ENCODE peak calls at places on chromosomes 11 and 22, in five cellular contexts. F is HL-60, Q is H1, S is HepG2, B is K562. A is an unnamed sample.

GRCh38 chr22:38201371-38201717 is 450 bp upstream of the MAFF start:
- DNase-seq in F (no peak), Q (no peak), S (no peak), B (no peak), A (no peak)

GRCh38 chr22:49138250-49138790 is 689.4 kb downstream of the BRD1 start:
- DNase-seq in F (no peak), Q (no peak), S (no peak), B (no peak), A (no peak)

GRCh38 chr11:12223771-12224536 is 113.6 kb downstream of the MICAL2 start:
- DNase-seq in F (peak; percentile 38), Q (no peak), S (no peak), B (no peak), A (no peak)

GRCh38 chr11:8260202-8260996 is 3.3 kb downstream of the LMO1 start:
- DNase-seq in F (no peak), Q (no peak), S (no peak), B (no peak), A (no peak)

GRCh38 chr22:32327066-32327465 is 30.6 kb upstream of the RFPL3 start:
- DNase-seq in F (peak; percentile 5), Q (no peak), S (no peak), B (no peak), A (no peak)

GRCh38 chr11:8019671-8020597 is 32.8 kb downstream of the EIF3F start:
- DNase-seq in F (no peak), Q (no peak), S (no peak), B (no peak), A (peak; percentile 87)

GRCh38 chr11:113806403-113806802 is 26.8 kb downstream of the CLDN25 start:
- DNase-seq in F (peak; percentile 29), Q (no peak), S (peak; percentile 64), B (peak; percentile 38), A (peak; percentile 33)

GRCh38 chr22:50034126-50035081 is 21.8 kb upstream of the IL17REL start:
- DNase-seq in F (no peak), Q (no peak), S (no peak), B (no peak), A (peak; percentile 17)

GRCh38 chr22:34973926-34974325 is 92.0 kb upstream of the ISX start:
- DNase-seq in F (no peak), Q (no peak), S (no peak), B (no peak), A (no peak)

GRCh38 chr22:38262051-38262795 is 10.6 kb downstream of the TMEM184B start:
- DNase-seq in F (peak; percentile 57), Q (no peak), S (peak; percentile 54), B (peak; percentile 57), A (peak; percentile 29)

GRCh38 chr11:61174275-61174674 is 13.0 kb upstream of the VPS37C start:
- DNase-seq in F (no peak), Q (no peak), S (no peak), B (no peak), A (no peak)

GRCh38 chr11:723120-723883 is 17.3 kb downstream of the EPS8L2 start:
- DNase-seq in F (peak; percentile 39), Q (no peak), S (peak; percentile 56), B (peak; percentile 41), A (peak; percentile 70)

GRCh38 chr22:38347181-38347943 is 30.1 kb upstream of the CSNK1E start:
- DNase-seq in F (no peak), Q (no peak), S (no peak), B (no peak), A (no peak)

GRCh38 chr11:10868375-10868774 is 10.5 kb upstream of the ZBED5 start:
- DNase-seq in F (no peak), Q (no peak), S (no peak), B (no peak), A (no peak)

GRCh38 chr11:2359557-2359956 is 17.6 kb upstream of the CD81 start:
- DNase-seq in F (no peak), Q (no peak), S (no peak), B (no peak), A (no peak)

GRCh38 chr22:28246392-28246791 is 327.3 kb upstream of the PITPNB start:
- DNase-seq in F (no peak), Q (no peak), S (no peak), B (no peak), A (no peak)

GRCh38 chr22:17927062-17927461 is 97.3 kb downstream of the MICAL3 start:
- DNase-seq in F (no peak), Q (no peak), S (no peak), B (no peak), A (no peak)

GRCh38 chr11:70324354-70325115 is 54.0 kb downstream of the PPFIA1 start:
- DNase-seq in F (no peak), Q (no peak), S (no peak), B (no peak), A (no peak)

GRCh38 chr11:70323811-70324210 is 53.3 kb downstream of the PPFIA1 start:
- DNase-seq in F (no peak), Q (no peak), S (no peak), B (no peak), A (no peak)

GRCh38 chr11:70326365-70326803 is 55.9 kb downstream of the PPFIA1 start:
- DNase-seq in F (peak; percentile 21), Q (no peak), S (no peak), B (no peak), A (no peak)

GRCh38 chr11:70319694-70320093 is 49.2 kb downstream of the PPFIA1 start:
- DNase-seq in F (no peak), Q (no peak), S (no peak), B (no peak), A (no peak)

DNA sequence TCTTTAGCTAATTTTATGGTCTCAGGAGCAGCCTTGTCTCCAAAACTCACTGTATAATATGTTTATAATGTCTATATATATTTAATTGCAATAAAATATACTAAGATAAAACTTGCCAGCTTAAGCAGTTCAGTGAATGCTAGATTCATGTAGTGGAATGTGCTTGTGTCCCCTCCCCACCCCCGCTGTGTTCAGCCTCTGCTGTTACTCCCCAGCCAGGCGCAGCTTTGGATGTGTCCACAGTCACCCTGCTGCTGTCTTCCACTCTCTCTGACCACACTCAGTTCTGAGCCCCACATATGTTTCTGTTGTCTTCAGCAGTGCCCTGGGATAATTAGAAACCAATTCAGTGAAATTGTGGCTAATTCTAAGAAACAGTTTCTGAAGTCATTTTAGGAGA is 52.2 kb downstream of the PPFIA1 start:
- DNase-seq in F (no peak), Q (no peak), S (no peak), B (no peak), A (no peak)
- TF ChIP-seq GABPA in F (no peak), Q (no peak), S (no peak), B (no peak), A (no peak)

GRCh38 chr11:46216040-46216764 is 61.3 kb upstream of the CREB3L1 start:
- DNase-seq in F (no peak), Q (no peak), S (no peak), B (no peak), A (no peak)
- TF ChIP-seq GABPA in F (no peak), Q (no peak), S (no peak), B (no peak), A (no peak)

GRCh38 chr11:69352181-69352580 is 58.2 kb downstream of the MYEOV start:
- DNase-seq in F (no peak), Q (no peak), S (no peak), B (no peak), A (no peak)
- TF ChIP-seq GABPA in F (no peak), Q (no peak), S (no peak), B (no peak), A (no peak)

GRCh38 chr22:29877620-29878019 is 5.4 kb upstream of the MTMR3 start:
- DNase-seq in F (no peak), Q (no peak), S (no peak), B (no peak), A (no peak)
- TF ChIP-seq GABPA in F (no peak), Q (no peak), S (no peak), B (no peak), A (no peak)

GRCh38 chr11:126764221-126764620 is 236.3 kb downstream of the KIRREL3 start:
- DNase-seq in F (no peak), Q (no peak), S (no peak), B (no peak), A (no peak)
- TF ChIP-seq GABPA in F (no peak), Q (no peak), S (no peak), B (no peak), A (no peak)

GRCh38 chr22:42321908-42322561 is 51.6 kb upstream of the TCF20 start:
- DNase-seq in F (no peak), Q (no peak), S (no peak), B (no peak), A (no peak)

GRCh38 chr22:42323971-42324370 is 53.5 kb upstream of the TCF20 start:
- DNase-seq in F (no peak), Q (no peak), S (no peak), B (no peak), A (no peak)

GRCh38 chr22:42324566-42324965 is 54.1 kb upstream of the TCF20 start:
- DNase-seq in F (no peak), Q (no peak), S (no peak), B (no peak), A (no peak)

GRCh38 chr22:42320463-42321416 is 50.3 kb upstream of the TCF20 start:
- DNase-seq in F (no peak), Q (no peak), S (no peak), B (no peak), A (no peak)

GRCh38 chr22:42322562-42322926 is 52.1 kb upstream of the TCF20 start:
- DNase-seq in F (no peak), Q (no peak), S (no peak), B (no peak), A (no peak)
- TF ChIP-seq GABPA in F (no peak), Q (no peak), S (no peak), B (no peak), A (no peak)

GRCh38 chr11:28086569-28086968 is 21.4 kb downstream of the KIF18A start:
- DNase-seq in F (no peak), Q (no peak), S (no peak), B (no peak), A (no peak)
- TF ChIP-seq GABPA in F (no peak), Q (no peak), S (no peak), B (no peak), A (no peak)